ENCODE peak calls at places on chromosome 4, in eight cellular contexts. I is Peyer's patch, Y is stomach, P is HCT116, Q is spleen, G is body of pancreas, T is lower leg skin, F is transverse colon. X is an unnamed sample.

GRCh38 chr4:120830204-120830603 is 92.3 kb downstream of the PRDM5 start:
- DNase-seq in I (no peak), Y (no peak), P (no peak), Q (no peak), G (peak), T (no peak), F (no peak), X (no peak)

GRCh38 chr4:48205092-48205491 is 64.5 kb downstream of the TEC start:
- DNase-seq in I (no peak), Y (no peak), P (no peak), Q (no peak), G (no peak), T (no peak), F (no peak), X (no peak)

GRCh38 chr4:13928214-13928613 is 300.7 kb upstream of the BOD1L1 start:
- DNase-seq in I (no peak), Y (no peak), P (no peak), Q (no peak), G (no peak), T (no peak), F (no peak), X (no peak)

GRCh38 chr4:72449705-72450104 is 119.3 kb downstream of the ADAMTS3 start:
- DNase-seq in I (no peak), Y (no peak), P (no peak), Q (no peak), G (no peak), T (no peak), F (no peak), X (no peak)

GRCh38 chr4:17316566-17316965 is 195.3 kb downstream of the QDPR start:
- DNase-seq in I (no peak), Y (no peak), P (no peak), Q (no peak), G (no peak), T (no peak), F (no peak), X (no peak)

GRCh38 chr4:86005998-86006397 is 353.9 kb downstream of the MAPK10 start:
- DNase-seq in I (no peak), Y (no peak), P (no peak), Q (no peak), G (no peak), T (no peak), F (no peak), X (no peak)

GRCh38 chr4:71186566-71187398 is 152.0 kb upstream of the SLC4A4 start:
- DNase-seq in I (peak), Y (peak), P (no peak), Q (peak), G (peak), T (no peak), F (peak), X (no peak)

GRCh38 chr4:610411-611261 is 14.7 kb upstream of the PDE6B start:
- DNase-seq in I (no peak), Y (no peak), P (no peak), Q (peak), G (no peak), T (peak), F (peak), X (peak)

GRCh38 chr4:149719357-149719756 is 96.3 kb downstream of the IQCM start:
- DNase-seq in I (no peak), Y (no peak), P (no peak), Q (no peak), G (no peak), T (no peak), F (no peak), X (no peak)

GRCh38 chr4:118888666-118889312 is at the start of gene SYNPO2:
- DNase-seq in I (peak), Y (peak), P (peak), Q (peak), G (peak), T (peak), F (peak), X (peak)

GRCh38 chr4:187480146-187481145 is 515.1 kb upstream of the ZFP42 start:
- DNase-seq in I (no peak), Y (no peak), P (no peak), Q (no peak), G (no peak), T (no peak), F (no peak), X (peak)

GRCh38 chr4:100261346-100261745 is 71.1 kb upstream of the DDIT4L start:
- DNase-seq in I (no peak), Y (no peak), P (no peak), Q (no peak), G (no peak), T (no peak), F (no peak), X (no peak)

GRCh38 chr4:91502365-91502764 is 801.4 kb upstream of the GRID2 start:
- DNase-seq in I (no peak), Y (no peak), P (peak), Q (no peak), G (no peak), T (no peak), F (no peak), X (no peak)

GRCh38 chr4:26943391-26943790 is 82.8 kb downstream of the STIM2 start:
- DNase-seq in I (no peak), Y (no peak), P (no peak), Q (no peak), G (no peak), T (no peak), F (no peak), X (no peak)

GRCh38 chr4:68375667-68376559 is 26.0 kb upstream of the YTHDC1 start:
- DNase-seq in I (no peak), Y (no peak), P (peak), Q (peak), G (peak), T (no peak), F (peak), X (peak)

GRCh38 chr4:147736458-147736857 is 4.6 kb downstream of the ARHGAP10 start:
- DNase-seq in I (no peak), Y (no peak), P (no peak), Q (no peak), G (no peak), T (no peak), F (no peak), X (peak)

GRCh38 chr4:80462537-80463207 is 127.1 kb downstream of the CFAP299 start:
- DNase-seq in I (no peak), Y (no peak), P (no peak), Q (no peak), G (no peak), T (no peak), F (no peak), X (no peak)

GRCh38 chr4:6235012-6235411 is 34.6 kb upstream of the WFS1 start:
- DNase-seq in I (no peak), Y (peak), P (no peak), Q (no peak), G (no peak), T (peak), F (no peak), X (no peak)

GRCh38 chr4:108941914-108942379 is 179.1 kb upstream of the ETNPPL start:
- DNase-seq in I (no peak), Y (no peak), P (no peak), Q (no peak), G (no peak), T (no peak), F (no peak), X (no peak)

GRCh38 chr4:22389240-22389871 is 126.5 kb downstream of the ADGRA3 start:
- DNase-seq in I (peak), Y (peak), P (peak), Q (no peak), G (peak), T (no peak), F (peak), X (peak)

GRCh38 chr4:112099701-112100289 is 45.5 kb upstream of the FAM241A start:
- DNase-seq in I (no peak), Y (no peak), P (peak), Q (no peak), G (no peak), T (no peak), F (no peak), X (peak)

GRCh38 chr4:29151584-29151983 is 1568.6 kb upstream of the PCDH7 start:
- DNase-seq in I (no peak), Y (no peak), P (no peak), Q (no peak), G (no peak), T (no peak), F (no peak), X (no peak)

GRCh38 chr4:85477538-85477937 is 2.6 kb downstream of the ARHGAP24 start:
- DNase-seq in I (no peak), Y (no peak), P (no peak), Q (no peak), G (peak), T (no peak), F (no peak), X (no peak)

GRCh38 chr4:14716622-14717021 is 285.7 kb upstream of the CPEB2 start:
- DNase-seq in I (no peak), Y (no peak), P (no peak), Q (no peak), G (no peak), T (no peak), F (no peak), X (no peak)

GRCh38 chr4:159607824-159608223 is 504.9 kb downstream of the RAPGEF2 start:
- DNase-seq in I (no peak), Y (no peak), P (no peak), Q (no peak), G (no peak), T (no peak), F (no peak), X (no peak)

GRCh38 chr4:105657117-105657765 is 51.2 kb downstream of the INTS12 start:
- DNase-seq in I (no peak), Y (no peak), P (no peak), Q (no peak), G (no peak), T (no peak), F (no peak), X (no peak)

GRCh38 chr4:577499-578450 is 1.7 kb upstream of the TMEM271 start:
- DNase-seq in I (peak), Y (no peak), P (no peak), Q (peak), G (peak), T (peak), F (no peak), X (no peak)

GRCh38 chr4:166875821-166876220 is 358.5 kb downstream of the SPOCK3 start:
- DNase-seq in I (no peak), Y (no peak), P (no peak), Q (no peak), G (no peak), T (no peak), F (no peak), X (no peak)

GRCh38 chr4:61750810-61751209 is 550.7 kb downstream of the ADGRL3 start:
- DNase-seq in I (no peak), Y (no peak), P (no peak), Q (no peak), G (no peak), T (no peak), F (no peak), X (no peak)

GRCh38 chr4:39521253-39521908 is 5.9 kb downstream of the UGDH start:
- DNase-seq in I (no peak), Y (no peak), P (no peak), Q (no peak), G (no peak), T (no peak), F (no peak), X (no peak)

GRCh38 chr4:83022724-83023427 is 12.1 kb upstream of the COPS4 start:
- DNase-seq in I (no peak), Y (no peak), P (no peak), Q (no peak), G (no peak), T (no peak), F (no peak), X (no peak)

GRCh38 chr4:90254357-90254756 is 127.2 kb downstream of the CCSER1 start:
- DNase-seq in I (no peak), Y (no peak), P (no peak), Q (no peak), G (no peak), T (no peak), F (no peak), X (no peak)

GRCh38 chr4:54556081-54556480 is 101.7 kb upstream of the KIT start:
- DNase-seq in I (no peak), Y (no peak), P (no peak), Q (no peak), G (no peak), T (no peak), F (no peak), X (no peak)

GRCh38 chr4:54090804-54091623 is 8.9 kb upstream of the GSX2 start:
- DNase-seq in I (peak), Y (peak), P (no peak), Q (no peak), G (peak), T (peak), F (peak), X (no peak)

GRCh38 chr4:156781852-156782251 is 189.7 kb downstream of the PDGFC start:
- DNase-seq in I (no peak), Y (no peak), P (peak), Q (no peak), G (no peak), T (no peak), F (no peak), X (no peak)

GRCh38 chr4:145769450-145770037 is 89.6 kb downstream of the C4orf51 start:
- DNase-seq in I (no peak), Y (no peak), P (no peak), Q (no peak), G (no peak), T (no peak), F (no peak), X (no peak)

GRCh38 chr4:145763399-145763798 is 83.5 kb downstream of the C4orf51 start:
- DNase-seq in I (no peak), Y (no peak), P (no peak), Q (no peak), G (no peak), T (no peak), F (no peak), X (no peak)

GRCh38 chr4:145762719-145763118 is 82.8 kb downstream of the C4orf51 start:
- DNase-seq in I (no peak), Y (no peak), P (no peak), Q (no peak), G (no peak), T (no peak), F (no peak), X (no peak)

GRCh38 chr4:145770124-145770523 is 90.2 kb downstream of the C4orf51 start:
- DNase-seq in I (no peak), Y (no peak), P (no peak), Q (no peak), G (no peak), T (no peak), F (no peak), X (no peak)

DNA sequence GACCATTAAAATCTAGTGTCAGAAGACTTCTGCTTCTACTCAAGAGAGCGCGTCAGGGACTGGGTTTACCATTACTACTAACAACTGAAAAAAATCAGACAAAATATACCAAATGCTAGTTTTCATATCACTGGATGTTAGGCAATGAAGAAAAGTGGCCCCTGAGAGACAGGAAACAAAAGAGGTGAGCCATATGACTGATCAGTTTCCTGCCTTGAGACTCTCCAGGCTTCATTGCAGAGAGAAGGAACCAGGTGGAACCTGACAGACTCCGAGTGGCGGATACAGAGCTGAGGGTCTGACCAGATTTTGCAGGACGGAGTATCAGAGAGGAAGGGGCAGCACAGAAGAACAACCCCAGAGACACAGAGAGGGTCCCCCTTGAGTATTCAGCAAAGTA is 86.3 kb downstream of the C4orf51 start:
- DNase-seq in I (no peak), Y (no peak), P (no peak), Q (no peak), G (no peak), T (no peak), F (no peak), X (no peak)
- TF ChIP-seq POLR2A in I (no peak), Y (no peak), P (no peak), Q (no peak), G (no peak), T (no peak), F (no peak), X (no peak)

DNA sequence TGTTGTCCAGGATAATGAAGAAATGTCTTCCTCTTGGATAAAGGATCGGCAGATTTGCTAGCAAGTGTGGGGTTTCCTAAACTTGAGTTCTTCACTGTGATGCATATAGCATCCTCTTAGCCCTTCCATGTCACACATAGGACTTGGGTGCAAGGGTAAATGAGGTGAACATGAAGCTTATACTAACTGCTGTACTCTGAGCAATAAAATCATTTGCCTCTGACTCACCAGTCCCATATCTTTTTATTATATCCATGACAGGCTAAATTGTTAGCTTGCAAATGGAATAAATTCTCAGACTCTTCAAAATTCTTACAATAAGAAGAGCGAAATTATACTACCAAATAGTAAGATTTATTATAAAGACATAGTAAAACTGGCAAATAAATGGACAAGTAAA is 14.7 kb upstream of the TBC1D1 start:
- DNase-seq in I (no peak), Y (no peak), P (no peak), Q (no peak), G (no peak), T (no peak), F (no peak), X (no peak)
- TF ChIP-seq POLR2A in I (no peak), Y (no peak), P (no peak), Q (no peak), G (no peak), T (no peak), F (no peak), X (no peak)

DNA sequence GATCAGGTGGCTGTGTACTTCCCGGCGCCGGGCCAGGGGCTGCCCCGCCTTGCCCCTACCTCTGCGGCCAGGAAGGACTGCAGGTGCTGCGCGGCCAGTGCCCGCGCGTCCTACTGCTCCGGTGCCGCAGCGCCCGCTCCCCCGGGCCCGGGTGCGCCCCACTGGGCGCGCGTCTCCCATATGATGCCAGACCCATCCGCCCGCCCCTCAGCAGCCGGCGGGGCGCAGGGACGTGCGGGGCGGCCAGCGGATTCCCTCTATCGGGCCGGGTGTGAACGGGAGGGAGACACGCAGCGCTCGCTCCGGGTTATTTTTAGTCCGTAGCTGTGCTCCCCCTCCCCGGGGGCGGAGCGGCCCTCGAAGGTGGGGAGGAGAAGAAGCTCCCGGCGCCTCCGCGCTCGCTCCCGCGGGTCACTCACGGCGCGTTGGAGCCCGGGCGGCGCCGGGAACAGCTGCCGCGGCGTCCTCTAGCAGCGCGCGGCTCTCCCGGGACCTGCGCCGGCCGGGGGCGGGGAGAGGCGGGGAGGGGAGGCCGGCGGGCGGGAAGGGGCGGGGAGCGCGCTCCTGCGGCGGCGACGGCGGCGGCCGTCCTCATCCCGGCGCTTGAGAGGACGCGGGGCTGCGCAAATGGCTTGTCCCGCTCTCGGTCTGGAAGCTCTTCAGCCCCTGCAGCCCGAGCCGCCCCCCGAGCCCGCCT is 103.6 kb downstream of the UCHL1 start:
- DNase-seq in I (peak), Y (peak), P (no peak), Q (peak), G (peak), T (peak), F (peak), X (peak)
- TF ChIP-seq POLR2A in I (no peak), Y (no peak), P (no peak), Q (no peak), G (peak), T (no peak), F (no peak), X (peak)

GRCh38 chr4:153409412-153409811 is 56.7 kb upstream of the TMEM131L start:
- DNase-seq in I (no peak), Y (no peak), P (no peak), Q (no peak), G (no peak), T (no peak), F (no peak), X (no peak)

GRCh38 chr4:153418114-153418513 is 48.0 kb upstream of the TMEM131L start:
- DNase-seq in I (no peak), Y (no peak), P (no peak), Q (no peak), G (no peak), T (no peak), F (no peak), X (no peak)

GRCh38 chr4:153409924-153410501 is 56.1 kb upstream of the TMEM131L start:
- DNase-seq in I (no peak), Y (no peak), P (no peak), Q (no peak), G (no peak), T (no peak), F (no peak), X (no peak)

GRCh38 chr4:153418581-153418980 is 47.6 kb upstream of the TMEM131L start:
- DNase-seq in I (no peak), Y (no peak), P (no peak), Q (no peak), G (no peak), T (no peak), F (no peak), X (no peak)

GRCh38 chr4:153413827-153414226 is 52.3 kb upstream of the TMEM131L start:
- DNase-seq in I (no peak), Y (no peak), P (no peak), Q (no peak), G (no peak), T (no peak), F (no peak), X (no peak)
- TF ChIP-seq POLR2A in I (no peak), Y (no peak), P (no peak), Q (no peak), G (no peak), T (no peak), F (no peak), X (no peak)

GRCh38 chr4:75723117-75723801 is 1.1 kb upstream of the USO1 start:
- DNase-seq in I (no peak), Y (no peak), P (no peak), Q (no peak), G (peak), T (no peak), F (no peak), X (no peak)
- TF ChIP-seq POLR2A in I (no peak), Y (no peak), P (no peak), Q (no peak), G (no peak), T (no peak), F (no peak), X (no peak)

GRCh38 chr4:4572821-4573220 is 31.0 kb upstream of the STX18 start:
- DNase-seq in I (no peak), Y (no peak), P (no peak), Q (no peak), G (no peak), T (no peak), F (no peak), X (no peak)

GRCh38 chr4:4577359-4577875 is 35.6 kb upstream of the STX18 start:
- DNase-seq in I (no peak), Y (no peak), P (no peak), Q (no peak), G (no peak), T (no peak), F (no peak), X (no peak)

GRCh38 chr4:4574792-4575191 is 32.9 kb upstream of the STX18 start:
- DNase-seq in I (peak), Y (no peak), P (peak), Q (no peak), G (peak), T (no peak), F (peak), X (no peak)

GRCh38 chr4:4574052-4574451 is 32.2 kb upstream of the STX18 start:
- DNase-seq in I (no peak), Y (no peak), P (no peak), Q (no peak), G (no peak), T (no peak), F (peak), X (no peak)

GRCh38 chr4:4575284-4576211 is 33.7 kb upstream of the STX18 start:
- DNase-seq in I (peak), Y (peak), P (peak), Q (peak), G (peak), T (peak), F (peak), X (peak)
- TF ChIP-seq POLR2A in I (no peak), Y (no peak), P (no peak), Q (no peak), G (no peak), T (no peak), F (no peak), X (peak)

GRCh38 chr4:153465922-153466636 is at the start of gene TMEM131L:
- DNase-seq in I (peak), Y (peak), P (peak), Q (peak), G (peak), T (peak), F (peak), X (peak)
- TF ChIP-seq POLR2A in I (peak), Y (peak), P (no peak), Q (no peak), G (peak), T (no peak), F (peak), X (peak)

GRCh38 chr4:1899149-1900086 is 28.2 kb downstream of the NSD2 start:
- DNase-seq in I (peak), Y (peak), P (peak), Q (peak), G (peak), T (peak), F (peak), X (peak)
- TF ChIP-seq POLR2A in I (no peak), Y (no peak), P (no peak), Q (no peak), G (no peak), T (no peak), F (no peak), X (no peak)